ENCODE peak calls at places on chromosomes 4 and X, in five cellular contexts. One of them, this sample, is unnamed.

GRCh38 chr4:8030121-8030781 is 90.6 kb upstream of the AFAP1 start:
- DNase-seq in foreskin fibroblast: no peak
- DNase-seq in breast epithelium: no peak
- DNase-seq in heart right ventricle: no peak
- DNase-seq in upper lobe of left lung: peak; percentile 68
- DNase-seq in this sample: no peak

GRCh38 chr4:8422327-8422726 is 18.2 kb downstream of the ACOX3 start:
- DNase-seq in upper lobe of left lung: no peak
- DNase-seq in breast epithelium: peak; percentile 71
- DNase-seq in heart right ventricle: no peak
- DNase-seq in foreskin fibroblast: no peak
- DNase-seq in this sample: no peak

GRCh38 chrX:3066555-3066954 is 25.3 kb downstream of the ARSF start:
- DNase-seq in heart right ventricle: peak; percentile 20
- DNase-seq in foreskin fibroblast: peak; percentile 13
- DNase-seq in upper lobe of left lung: no peak
- DNase-seq in breast epithelium: no peak
- DNase-seq in this sample: no peak

GRCh38 chrX:104156630-104157529 is at the start of gene SLC25A53:
- DNase-seq in breast epithelium: peak; percentile 52
- DNase-seq in upper lobe of left lung: peak; percentile 89
- DNase-seq in foreskin fibroblast: peak; percentile 85
- DNase-seq in heart right ventricle: peak; percentile 71
- DNase-seq in this sample: peak; percentile 35

GRCh38 chr4:151266542-151266941 is 10.4 kb upstream of the PRSS48 start:
- DNase-seq in upper lobe of left lung: no peak
- DNase-seq in heart right ventricle: no peak
- DNase-seq in breast epithelium: no peak
- DNase-seq in foreskin fibroblast: peak; percentile 49
- DNase-seq in this sample: no peak

GRCh38 chr4:13328591-13328990 is 155.5 kb downstream of the RAB28 start:
- DNase-seq in breast epithelium: no peak
- DNase-seq in upper lobe of left lung: no peak
- DNase-seq in foreskin fibroblast: peak; percentile 52
- DNase-seq in heart right ventricle: no peak
- DNase-seq in this sample: no peak

GRCh38 chr4:163607292-163607691 is 112.8 kb downstream of the TMA16 start:
- DNase-seq in heart right ventricle: no peak
- DNase-seq in foreskin fibroblast: no peak
- DNase-seq in upper lobe of left lung: no peak
- DNase-seq in breast epithelium: no peak
- DNase-seq in this sample: no peak

GRCh38 chrX:112510629-112511028 is 169.1 kb downstream of the LHFPL1 start:
- DNase-seq in breast epithelium: no peak
- DNase-seq in foreskin fibroblast: no peak
- DNase-seq in heart right ventricle: no peak
- DNase-seq in upper lobe of left lung: no peak
- DNase-seq in this sample: no peak

GRCh38 chrX:66635360-66635759 is 3.5 kb downstream of the EDA2R start:
- DNase-seq in breast epithelium: no peak
- DNase-seq in heart right ventricle: no peak
- DNase-seq in foreskin fibroblast: peak; percentile 85
- DNase-seq in upper lobe of left lung: no peak
- DNase-seq in this sample: peak; percentile 69

GRCh38 chr4:152663203-152664066 is 16.4 kb downstream of the TMEM154 start:
- DNase-seq in upper lobe of left lung: no peak
- DNase-seq in heart right ventricle: no peak
- DNase-seq in foreskin fibroblast: peak; percentile 22
- DNase-seq in breast epithelium: no peak
- DNase-seq in this sample: no peak

GRCh38 chrX:3713937-3714434 is 537 bp upstream of the PRKX start:
- DNase-seq in heart right ventricle: no peak
- DNase-seq in upper lobe of left lung: no peak
- DNase-seq in breast epithelium: no peak
- DNase-seq in foreskin fibroblast: peak; percentile 25
- DNase-seq in this sample: no peak

GRCh38 chr4:163343604-163344146 is at the start of gene NPY5R:
- DNase-seq in upper lobe of left lung: peak; percentile 81
- DNase-seq in heart right ventricle: no peak
- DNase-seq in foreskin fibroblast: no peak
- DNase-seq in breast epithelium: no peak
- DNase-seq in this sample: no peak

GRCh38 chrX:102345916-102346315 is 93.9 kb downstream of the NXF2B start:
- DNase-seq in foreskin fibroblast: peak; percentile 59
- DNase-seq in upper lobe of left lung: no peak
- DNase-seq in breast epithelium: peak; percentile 21
- DNase-seq in heart right ventricle: no peak
- DNase-seq in this sample: peak; percentile 13

GRCh38 chr4:107153956-107154355 is 117.8 kb upstream of the DKK2 start:
- DNase-seq in breast epithelium: no peak
- DNase-seq in heart right ventricle: no peak
- DNase-seq in upper lobe of left lung: no peak
- DNase-seq in foreskin fibroblast: no peak
- DNase-seq in this sample: no peak

GRCh38 chrX:57447856-57448255 is 144.0 kb upstream of the ZXDB start:
- DNase-seq in heart right ventricle: no peak
- DNase-seq in foreskin fibroblast: no peak
- DNase-seq in breast epithelium: no peak
- DNase-seq in upper lobe of left lung: no peak
- DNase-seq in this sample: no peak

GRCh38 chr4:118935819-118936218 is 47.2 kb downstream of the SYNPO2 start:
- DNase-seq in heart right ventricle: no peak
- DNase-seq in foreskin fibroblast: peak; percentile 76
- DNase-seq in breast epithelium: no peak
- DNase-seq in upper lobe of left lung: no peak
- DNase-seq in this sample: no peak

GRCh38 chr4:164501074-164501473 is 252.9 kb upstream of the SMIM31 start:
- DNase-seq in heart right ventricle: no peak
- DNase-seq in foreskin fibroblast: no peak
- DNase-seq in breast epithelium: no peak
- DNase-seq in upper lobe of left lung: no peak
- DNase-seq in this sample: no peak

GRCh38 chr4:70705146-70705855 is 16.5 kb upstream of the RUFY3 start:
- DNase-seq in upper lobe of left lung: peak; percentile 95
- DNase-seq in foreskin fibroblast: peak; percentile 84
- DNase-seq in breast epithelium: peak; percentile 44
- DNase-seq in heart right ventricle: peak; percentile 77
- DNase-seq in this sample: no peak

GRCh38 chrX:9467181-9467580 is 2.3 kb downstream of the TBL1X start:
- DNase-seq in breast epithelium: no peak
- DNase-seq in upper lobe of left lung: no peak
- DNase-seq in heart right ventricle: no peak
- DNase-seq in foreskin fibroblast: no peak
- DNase-seq in this sample: no peak

GRCh38 chr4:76526585-76526990 is 91.6 kb downstream of the SHROOM3 start:
- DNase-seq in upper lobe of left lung: no peak
- DNase-seq in foreskin fibroblast: peak; percentile 26
- DNase-seq in breast epithelium: peak; percentile 76
- DNase-seq in heart right ventricle: no peak
- DNase-seq in this sample: no peak

GRCh38 chrX:43559643-43560042 is 96.5 kb upstream of the MAOA start:
- DNase-seq in upper lobe of left lung: no peak
- DNase-seq in foreskin fibroblast: peak; percentile 64
- DNase-seq in heart right ventricle: no peak
- DNase-seq in breast epithelium: peak; percentile 33
- DNase-seq in this sample: peak; percentile 12

GRCh38 chr4:138494931-138495330 is 252.8 kb upstream of the SLC7A11 start:
- DNase-seq in breast epithelium: no peak
- DNase-seq in foreskin fibroblast: peak; percentile 11
- DNase-seq in upper lobe of left lung: no peak
- DNase-seq in heart right ventricle: no peak
- DNase-seq in this sample: no peak

GRCh38 chrX:30910124-30910860 is 21.2 kb upstream of the TAB3 start:
- DNase-seq in foreskin fibroblast: peak; percentile 10
- DNase-seq in breast epithelium: no peak
- DNase-seq in heart right ventricle: no peak
- DNase-seq in upper lobe of left lung: no peak
- DNase-seq in this sample: peak; percentile 51

GRCh38 chrX:118884552-118885138 is 61.0 kb downstream of the ZCCHC12 start:
- DNase-seq in breast epithelium: no peak
- DNase-seq in heart right ventricle: no peak
- DNase-seq in foreskin fibroblast: no peak
- DNase-seq in upper lobe of left lung: no peak
- DNase-seq in this sample: no peak

GRCh38 chrX:155259752-155260151 is 4.5 kb downstream of the RAB39B start:
- DNase-seq in upper lobe of left lung: no peak
- DNase-seq in breast epithelium: no peak
- DNase-seq in foreskin fibroblast: no peak
- DNase-seq in heart right ventricle: no peak
- DNase-seq in this sample: no peak

GRCh38 chr4:74534936-74535335 is 90.0 kb downstream of the AREG start:
- DNase-seq in heart right ventricle: no peak
- DNase-seq in upper lobe of left lung: no peak
- DNase-seq in breast epithelium: no peak
- DNase-seq in foreskin fibroblast: peak; percentile 81
- DNase-seq in this sample: no peak

DNA sequence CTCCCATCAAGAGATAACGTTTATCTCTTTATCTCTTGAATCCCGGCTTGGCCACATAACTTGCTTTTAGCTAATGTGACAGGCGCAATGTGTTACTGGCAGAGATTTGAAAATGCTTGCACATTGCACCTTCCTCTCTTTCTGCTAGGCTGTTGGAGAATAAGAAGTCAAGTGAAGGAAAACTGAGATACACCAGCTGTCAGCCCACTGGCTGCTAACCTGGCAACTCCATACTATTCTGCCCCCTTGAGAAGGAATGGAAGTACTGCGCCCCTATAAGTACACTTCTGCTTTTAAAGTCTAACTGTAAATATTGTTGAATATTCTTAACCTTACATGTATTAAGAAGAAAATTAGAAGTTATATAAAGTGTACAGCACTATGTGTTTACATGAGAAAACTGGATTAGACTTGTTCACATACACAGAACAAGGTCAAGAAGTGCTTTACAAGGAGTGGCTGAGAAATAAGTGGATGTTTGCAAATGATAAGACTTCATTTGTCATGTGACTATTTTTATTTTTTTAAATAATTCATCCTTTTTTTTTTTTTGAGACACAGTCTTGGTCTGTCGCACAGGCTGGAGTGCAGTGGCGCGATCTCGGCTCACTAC is 424.5 kb upstream of the CTSO start:
- DNase-seq in foreskin fibroblast: peak; percentile 24
- DNase-seq in breast epithelium: no peak
- DNase-seq in upper lobe of left lung: no peak
- DNase-seq in heart right ventricle: no peak
- DNase-seq in this sample: no peak
- TF ChIP-seq CTCF in foreskin fibroblast: peak; percentile 70
- TF ChIP-seq CTCF in breast epithelium: no peak
- TF ChIP-seq CTCF in upper lobe of left lung: peak; percentile 33
- TF ChIP-seq CTCF in heart right ventricle: peak; percentile 62
- TF ChIP-seq CTCF in this sample: no peak

DNA sequence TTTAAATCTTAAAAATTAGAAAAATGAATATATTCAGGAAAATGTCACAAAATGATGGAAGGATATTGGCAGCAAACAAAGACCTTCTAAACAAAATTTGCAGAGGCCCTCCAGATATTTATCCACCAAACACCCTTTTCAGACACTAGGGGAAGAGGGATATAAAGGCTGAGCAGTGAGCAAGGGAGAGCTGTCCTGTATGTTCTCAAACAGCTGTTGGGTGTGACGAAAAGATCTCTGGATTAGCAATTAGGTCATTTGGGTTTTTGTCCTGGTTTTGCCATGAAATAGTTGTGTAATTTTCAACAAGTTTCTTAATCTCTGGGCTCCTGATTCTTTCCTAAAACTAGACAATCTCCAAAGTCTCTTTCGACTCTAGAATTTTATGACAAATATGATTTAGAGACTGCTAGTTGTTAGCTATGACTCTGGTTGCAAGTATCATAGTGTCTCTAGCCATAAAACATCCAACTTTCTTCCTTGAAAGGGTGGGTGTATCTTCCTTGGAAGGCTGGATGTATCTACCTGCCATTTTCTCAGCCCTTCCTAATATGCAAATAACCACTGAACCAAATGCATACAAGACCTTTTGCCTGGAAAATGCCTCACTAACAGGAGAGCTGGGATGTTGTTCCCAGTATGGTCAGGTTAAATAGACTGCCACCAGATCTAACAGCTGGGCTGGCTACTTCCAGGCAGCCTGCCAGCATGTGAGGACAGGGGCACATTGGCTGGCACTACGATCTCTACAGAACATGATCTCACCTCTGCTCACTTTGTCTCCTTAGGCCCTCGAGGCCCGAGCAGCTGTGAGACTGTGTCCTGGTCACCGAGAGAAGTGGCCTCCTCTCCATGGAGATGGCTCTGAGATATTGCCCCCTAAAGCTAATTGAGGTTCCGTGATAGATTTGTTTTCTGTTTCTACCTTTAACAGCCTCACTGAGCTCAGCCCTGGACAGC is 225.5 kb upstream of the JADE1 start:
- DNase-seq in breast epithelium: no peak
- DNase-seq in upper lobe of left lung: no peak
- DNase-seq in foreskin fibroblast: peak; percentile 56
- DNase-seq in heart right ventricle: peak; percentile 56
- DNase-seq in this sample: no peak
- TF ChIP-seq CTCF in breast epithelium: no peak
- TF ChIP-seq CTCF in upper lobe of left lung: no peak
- TF ChIP-seq CTCF in foreskin fibroblast: no peak
- TF ChIP-seq CTCF in heart right ventricle: no peak
- TF ChIP-seq CTCF in this sample: no peak

GRCh38 chr4:40629401-40630334 is at the start of gene RBM47:
- DNase-seq in foreskin fibroblast: peak; percentile 50
- DNase-seq in heart right ventricle: peak; percentile 67
- DNase-seq in upper lobe of left lung: peak; percentile 95
- DNase-seq in breast epithelium: peak; percentile 73
- DNase-seq in this sample: no peak
- TF ChIP-seq CTCF in foreskin fibroblast: no peak
- TF ChIP-seq CTCF in heart right ventricle: no peak
- TF ChIP-seq CTCF in upper lobe of left lung: no peak
- TF ChIP-seq CTCF in breast epithelium: no peak
- TF ChIP-seq CTCF in this sample: peak; percentile 5

GRCh38 chrX:82384401-82384800 is 1123.7 kb upstream of the POU3F4 start:
- DNase-seq in foreskin fibroblast: no peak
- DNase-seq in heart right ventricle: no peak
- DNase-seq in breast epithelium: peak; percentile 24
- DNase-seq in upper lobe of left lung: no peak
- DNase-seq in this sample: no peak
- TF ChIP-seq CTCF in foreskin fibroblast: no peak
- TF ChIP-seq CTCF in heart right ventricle: no peak
- TF ChIP-seq CTCF in breast epithelium: no peak
- TF ChIP-seq CTCF in upper lobe of left lung: no peak
- TF ChIP-seq CTCF in this sample: no peak

GRCh38 chrX:13620202-13620601 is 32.7 kb upstream of the TCEANC start:
- DNase-seq in upper lobe of left lung: no peak
- DNase-seq in breast epithelium: no peak
- DNase-seq in foreskin fibroblast: no peak
- DNase-seq in heart right ventricle: no peak
- DNase-seq in this sample: no peak
- TF ChIP-seq CTCF in upper lobe of left lung: no peak
- TF ChIP-seq CTCF in breast epithelium: no peak
- TF ChIP-seq CTCF in foreskin fibroblast: no peak
- TF ChIP-seq CTCF in heart right ventricle: no peak
- TF ChIP-seq CTCF in this sample: no peak